ENCODE peak calls at places on chromosomes 7 and 10, in seven cellular contexts. I, T, Q, M, X, E and S are unnamed samples.

GRCh38 chr10:87505366-87506113 is 847 bp downstream of the MINPP1 start:
- DNase-seq in I (peak), T (no peak), Q (peak), M (no peak), X (peak), E (no peak), S (peak)

GRCh38 chr10:119496282-119496681 is 46.2 kb downstream of the RGS10 start:
- DNase-seq in I (no peak), T (no peak), Q (no peak), M (no peak), X (no peak), E (no peak), S (no peak)

GRCh38 chr7:123594813-123595241 is 6.8 kb upstream of the ASB15 start:
- DNase-seq in I (no peak), T (no peak), Q (no peak), M (no peak), X (no peak), E (no peak), S (no peak)

GRCh38 chr10:111233439-111233838 is 156.6 kb downstream of the ADRA2A start:
- DNase-seq in I (no peak), T (no peak), Q (no peak), M (no peak), X (no peak), E (no peak), S (no peak)

GRCh38 chr7:141584935-141585334 is 33.7 kb downstream of the AGK start:
- DNase-seq in I (no peak), T (no peak), Q (no peak), M (no peak), X (no peak), E (no peak), S (no peak)

GRCh38 chr7:154680894-154681659 is 321.8 kb downstream of the PAXIP1 start:
- DNase-seq in I (no peak), T (no peak), Q (no peak), M (no peak), X (no peak), E (no peak), S (no peak)

GRCh38 chr7:87435546-87435945 is 39.9 kb downstream of the ABCB4 start:
- DNase-seq in I (no peak), T (no peak), Q (no peak), M (no peak), X (no peak), E (no peak), S (no peak)

GRCh38 chr10:128792426-128793140 is 666.4 kb upstream of the MKI67 start:
- DNase-seq in I (no peak), T (no peak), Q (no peak), M (no peak), X (no peak), E (no peak), S (no peak)

GRCh38 chr7:131591674-131592328 is 35.4 kb upstream of the PODXL start:
- DNase-seq in I (no peak), T (no peak), Q (no peak), M (no peak), X (no peak), E (no peak), S (no peak)

GRCh38 chr10:71981024-71981867 is 17.1 kb downstream of the CHST3 start:
- DNase-seq in I (peak), T (no peak), Q (no peak), M (no peak), X (no peak), E (peak), S (no peak)

GRCh38 chr7:2567663-2568238 is 9.0 kb downstream of the IQCE start:
- DNase-seq in I (no peak), T (no peak), Q (no peak), M (no peak), X (no peak), E (no peak), S (no peak)

GRCh38 chr10:93272884-93273675 is 199.4 kb downstream of the CYP26A1 start:
- DNase-seq in I (no peak), T (no peak), Q (no peak), M (no peak), X (no peak), E (no peak), S (no peak)
- TF ChIP-seq POLR2AphosphoS5 in I (no peak), T (no peak), Q (no peak), M (no peak), X (no peak), E (no peak), S (no peak)

GRCh38 chr7:44112997-44113763 is 9.0 kb downstream of the AEBP1 start:
- DNase-seq in I (no peak), T (no peak), Q (no peak), M (no peak), X (no peak), E (no peak), S (no peak)
- TF ChIP-seq POLR2AphosphoS5 in I (no peak), T (no peak), Q (peak), M (peak), X (no peak), E (no peak), S (no peak)

GRCh38 chr7:3867847-3868246 is 566.8 kb downstream of the SDK1 start:
- DNase-seq in I (no peak), T (no peak), Q (no peak), M (no peak), X (no peak), E (no peak), S (no peak)
- TF ChIP-seq POLR2AphosphoS5 in I (peak), T (no peak), Q (no peak), M (no peak), X (no peak), E (no peak), S (no peak)

DNA sequence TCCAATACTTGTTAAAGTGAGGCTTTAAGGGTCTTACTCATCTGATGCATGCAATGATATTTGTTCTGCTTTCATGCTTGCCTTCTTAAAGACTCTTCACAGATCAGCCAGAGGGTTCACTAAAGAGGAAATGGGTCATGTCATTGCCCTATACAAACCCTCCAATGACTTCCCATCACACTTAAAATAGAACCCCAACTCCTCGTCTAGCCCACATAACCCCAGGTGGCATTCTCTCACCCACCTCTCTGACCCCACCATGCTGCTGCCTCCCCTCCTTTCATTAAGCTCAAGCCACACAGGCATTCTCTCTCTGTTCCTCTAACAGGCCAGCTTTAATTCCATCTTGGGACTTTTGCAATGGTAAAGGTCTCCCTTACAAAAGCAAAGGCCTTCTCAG is 253.6 kb downstream of the GRID1 start:
- DNase-seq in I (no peak), T (no peak), Q (no peak), M (no peak), X (no peak), E (no peak), S (no peak)
- TF ChIP-seq POLR2AphosphoS5 in I (no peak), T (no peak), Q (no peak), M (no peak), X (no peak), E (no peak), S (no peak)

GRCh38 chr7:26489906-26490305 is 198.2 kb downstream of the SNX10 start:
- DNase-seq in I (no peak), T (no peak), Q (no peak), M (no peak), X (no peak), E (no peak), S (no peak)
- TF ChIP-seq POLR2AphosphoS5 in I (no peak), T (no peak), Q (no peak), M (no peak), X (no peak), E (no peak), S (no peak)

GRCh38 chr7:96998765-96999164 is 6.6 kb upstream of the DLX6 start:
- DNase-seq in I (no peak), T (no peak), Q (no peak), M (no peak), X (no peak), E (no peak), S (no peak)

GRCh38 chr7:97003262-97004236 is 1.8 kb upstream of the DLX6 start:
- DNase-seq in I (no peak), T (no peak), Q (no peak), M (no peak), X (no peak), E (no peak), S (no peak)

GRCh38 chr7:97001656-97002554 is 3.4 kb upstream of the DLX6 start:
- DNase-seq in I (no peak), T (no peak), Q (no peak), M (no peak), X (no peak), E (no peak), S (no peak)

GRCh38 chr7:97002555-97003261 is 2.6 kb upstream of the DLX6 start:
- DNase-seq in I (no peak), T (no peak), Q (no peak), M (no peak), X (no peak), E (no peak), S (no peak)

GRCh38 chr7:97001221-97001620 is 4.1 kb upstream of the DLX6 start:
- DNase-seq in I (no peak), T (no peak), Q (no peak), M (no peak), X (no peak), E (no peak), S (no peak)
- TF ChIP-seq POLR2AphosphoS5 in I (no peak), T (no peak), Q (no peak), M (no peak), X (no peak), E (no peak), S (no peak)

GRCh38 chr10:29691564-29692064 is 56.8 kb upstream of the SVIL start:
- DNase-seq in I (no peak), T (no peak), Q (no peak), M (no peak), X (no peak), E (no peak), S (no peak)
- TF ChIP-seq POLR2AphosphoS5 in I (no peak), T (no peak), Q (no peak), M (no peak), X (no peak), E (no peak), S (no peak)

GRCh38 chr10:125116652-125117310 is 43.6 kb downstream of the CTBP2 start:
- DNase-seq in I (peak), T (no peak), Q (no peak), M (no peak), X (no peak), E (no peak), S (no peak)
- TF ChIP-seq POLR2AphosphoS5 in I (no peak), T (no peak), Q (no peak), M (no peak), X (no peak), E (no peak), S (no peak)